ENCODE peak calls at places on chromosomes 13 and 19, in five cellular contexts. I is stimulated activated CD8-positive, alpha-beta memory T cell treated with anti-CD3 and anti-CD28 coated beads, Interleukin-7, amount 100 ng/mL, for 1 hour; X is NCI-H1092; G is stimulated activated CD4-positive, alpha-beta T cell treated with anti-CD3 and anti-CD28 coated beads, Interleukin-1b, Interleukin-23, amount 100 ng/mL, for 24 hours; Z is DMS153. V is an unnamed sample.
A peak's percentile ranks its signal among the peaks of the same experiment; 100 is the strongest.

GRCh38 chr13:101655435-101655834 is 203.0 kb downstream of the ITGBL1 start:
- DNase-seq in I (no peak), X (no peak), G (no peak), Z (no peak), V (no peak)

GRCh38 chr19:16645140-16645539 is 14.8 kb downstream of the SMIM7 start:
- DNase-seq in I (no peak), X (no peak), G (no peak), Z (no peak), V (no peak)

GRCh38 chr19:43997631-43998290 is 5.0 kb upstream of the ZNF230 start:
- DNase-seq in I (no peak), X (no peak), G (no peak), Z (no peak), V (no peak)

GRCh38 chr19:2315818-2316353 is 7.9 kb upstream of the LINGO3 start:
- DNase-seq in I (no peak), X (no peak), G (no peak), Z (no peak), V (peak; percentile 76)

GRCh38 chr13:32940601-32941000 is 75.6 kb upstream of the KL start:
- DNase-seq in I (no peak), X (no peak), G (no peak), Z (peak; percentile 39), V (no peak)

GRCh38 chr19:35789195-35789977 is 14.0 kb downstream of the ARHGAP33 start:
- DNase-seq in I (no peak), X (no peak), G (no peak), Z (no peak), V (no peak)

GRCh38 chr13:73473016-73473415 is 414.2 kb downstream of the KLF5 start:
- DNase-seq in I (no peak), X (no peak), G (no peak), Z (no peak), V (no peak)

GRCh38 chr19:49852631-49853126 is 1.7 kb downstream of the PTOV1 start:
- DNase-seq in I (no peak), X (no peak), G (no peak), Z (no peak), V (peak; percentile 4)

GRCh38 chr19:510606-511100 is 3.4 kb downstream of the TPGS1 start:
- DNase-seq in I (peak; percentile 86), X (peak; percentile 86), G (peak; percentile 91), Z (peak; percentile 41), V (peak; percentile 94)